ENCODE peak calls at places on chromosomes 13 and 19, in six cellular contexts. R, Q, P, J, B and T are unnamed samples.

GRCh38 chr19:48424694-48425219 is 21.0 kb upstream of the GRWD1 start:
- DNase-seq in R (no peak), Q (no peak), P (no peak), J (no peak), B (no peak), T (no peak)

GRCh38 chr19:19460761-19461265 is 54.5 kb downstream of the TSSK6 start:
- DNase-seq in R (peak), Q (no peak), P (peak), J (peak), B (no peak), T (peak)

GRCh38 chr13:69020120-69020519 is 1087.5 kb upstream of the ATXN8OS start:
- DNase-seq in R (no peak), Q (no peak), P (no peak), J (no peak), B (no peak), T (no peak)

GRCh38 chr19:49117677-49118564 is 1.0 kb downstream of the C19orf73 start:
- DNase-seq in R (no peak), Q (no peak), P (no peak), J (no peak), B (no peak), T (no peak)

GRCh38 chr13:80744147-80744914 is 403.4 kb upstream of the SPRY2 start:
- DNase-seq in R (no peak), Q (no peak), P (no peak), J (no peak), B (no peak), T (no peak)

GRCh38 chr13:33251131-33251629 is 34.4 kb downstream of the STARD13 start:
- DNase-seq in R (no peak), Q (peak), P (no peak), J (no peak), B (no peak), T (peak)

GRCh38 chr19:55087542-55087935 is 11.9 kb downstream of the EPS8L1 start:
- DNase-seq in R (no peak), Q (no peak), P (no peak), J (no peak), B (no peak), T (no peak)

GRCh38 chr19:913080-913748 is at the start of gene R3HDM4:
- DNase-seq in R (peak), Q (no peak), P (peak), J (peak), B (peak), T (peak)

GRCh38 chr13:65470781-65471180 is 1759.4 kb downstream of the PCDH9 start:
- DNase-seq in R (no peak), Q (no peak), P (no peak), J (no peak), B (no peak), T (no peak)

GRCh38 chr19:32864318-32865007 is 5.1 kb downstream of the SLC7A9 start:
- DNase-seq in R (no peak), Q (no peak), P (no peak), J (no peak), B (no peak), T (no peak)

GRCh38 chr19:12802267-12803106 is 618 bp downstream of the THSD8 start:
- DNase-seq in R (no peak), Q (no peak), P (no peak), J (no peak), B (no peak), T (no peak)